ENCODE peak calls at places on chromosomes 13 and 19, in eight cellular contexts. One of them, this sample, is unnamed.

GRCh38 chr13:27279506-27279905 is 8.9 kb downstream of the RASL11A start:
- DNase-seq in transverse colon: no peak
- DNase-seq in A549: no peak
- DNase-seq in gastrocnemius medialis: no peak
- DNase-seq in heart left ventricle: no peak
- DNase-seq in IMR-90: no peak
- DNase-seq in upper lobe of left lung: no peak
- DNase-seq in esophagus muscularis mucosa: no peak
- DNase-seq in this sample: no peak

GRCh38 chr19:623974-624373 is 9.4 kb downstream of the POLRMT start:
- DNase-seq in transverse colon: no peak
- DNase-seq in A549: peak; percentile 75
- DNase-seq in gastrocnemius medialis: no peak
- DNase-seq in heart left ventricle: no peak
- DNase-seq in IMR-90: peak; percentile 82
- DNase-seq in upper lobe of left lung: peak; percentile 64
- DNase-seq in esophagus muscularis mucosa: no peak
- DNase-seq in this sample: no peak

GRCh38 chr13:113840541-113841354 is 23.1 kb downstream of the GAS6 start:
- DNase-seq in transverse colon: no peak
- DNase-seq in A549: no peak
- DNase-seq in gastrocnemius medialis: no peak
- DNase-seq in heart left ventricle: peak; percentile 64
- DNase-seq in IMR-90: no peak
- DNase-seq in upper lobe of left lung: peak; percentile 72
- DNase-seq in esophagus muscularis mucosa: no peak
- DNase-seq in this sample: peak; percentile 53

GRCh38 chr13:82116422-82116989 is 1765.8 kb downstream of the SLITRK1 start:
- DNase-seq in transverse colon: no peak
- DNase-seq in A549: no peak
- DNase-seq in gastrocnemius medialis: no peak
- DNase-seq in heart left ventricle: no peak
- DNase-seq in IMR-90: no peak
- DNase-seq in upper lobe of left lung: no peak
- DNase-seq in esophagus muscularis mucosa: no peak
- DNase-seq in this sample: no peak

GRCh38 chr13:62119739-62120700 is 704.4 kb upstream of the PCDH20 start:
- DNase-seq in transverse colon: no peak
- DNase-seq in A549: peak; percentile 1
- DNase-seq in gastrocnemius medialis: no peak
- DNase-seq in heart left ventricle: no peak
- DNase-seq in IMR-90: peak; percentile 17
- DNase-seq in upper lobe of left lung: no peak
- DNase-seq in esophagus muscularis mucosa: no peak
- DNase-seq in this sample: no peak

GRCh38 chr19:35797663-35798062 is 15.0 kb downstream of the PRODH2 start:
- DNase-seq in transverse colon: no peak
- DNase-seq in A549: no peak
- DNase-seq in gastrocnemius medialis: no peak
- DNase-seq in heart left ventricle: no peak
- DNase-seq in IMR-90: no peak
- DNase-seq in upper lobe of left lung: peak; percentile 61
- DNase-seq in esophagus muscularis mucosa: no peak
- DNase-seq in this sample: no peak

GRCh38 chr13:20461481-20461859 is 64.2 kb downstream of the CRYL1 start:
- DNase-seq in transverse colon: no peak
- DNase-seq in A549: no peak
- DNase-seq in gastrocnemius medialis: no peak
- DNase-seq in heart left ventricle: no peak
- DNase-seq in IMR-90: peak; percentile 49
- DNase-seq in upper lobe of left lung: no peak
- DNase-seq in esophagus muscularis mucosa: peak; percentile 80
- DNase-seq in this sample: no peak

GRCh38 chr13:113855931-113856715 is 7.8 kb downstream of the GAS6 start:
- DNase-seq in transverse colon: no peak
- DNase-seq in A549: no peak
- DNase-seq in gastrocnemius medialis: no peak
- DNase-seq in heart left ventricle: peak; percentile 63
- DNase-seq in IMR-90: no peak
- DNase-seq in upper lobe of left lung: peak; percentile 68
- DNase-seq in esophagus muscularis mucosa: no peak
- DNase-seq in this sample: no peak

GRCh38 chr19:42421591-42422031 is 5.6 kb downstream of the LIPE start:
- DNase-seq in transverse colon: no peak
- DNase-seq in A549: no peak
- DNase-seq in gastrocnemius medialis: no peak
- DNase-seq in heart left ventricle: no peak
- DNase-seq in IMR-90: no peak
- DNase-seq in upper lobe of left lung: no peak
- DNase-seq in esophagus muscularis mucosa: no peak
- DNase-seq in this sample: peak; percentile 78

GRCh38 chr19:42421101-42421500 is 6.1 kb downstream of the LIPE start:
- DNase-seq in transverse colon: no peak
- DNase-seq in A549: no peak
- DNase-seq in gastrocnemius medialis: no peak
- DNase-seq in heart left ventricle: no peak
- DNase-seq in IMR-90: no peak
- DNase-seq in upper lobe of left lung: no peak
- DNase-seq in esophagus muscularis mucosa: no peak
- DNase-seq in this sample: no peak

GRCh38 chr19:42423462-42424344 is 3.5 kb downstream of the LIPE start:
- DNase-seq in transverse colon: peak; percentile 92
- DNase-seq in A549: peak; percentile 100
- DNase-seq in gastrocnemius medialis: peak; percentile 73
- DNase-seq in heart left ventricle: peak; percentile 92
- DNase-seq in IMR-90: peak; percentile 90
- DNase-seq in upper lobe of left lung: peak; percentile 93
- DNase-seq in esophagus muscularis mucosa: peak; percentile 96
- DNase-seq in this sample: peak; percentile 97

GRCh38 chr19:42422576-42423461 is 4.4 kb downstream of the LIPE start:
- DNase-seq in transverse colon: peak; percentile 47
- DNase-seq in A549: no peak
- DNase-seq in gastrocnemius medialis: no peak
- DNase-seq in heart left ventricle: no peak
- DNase-seq in IMR-90: no peak
- DNase-seq in upper lobe of left lung: no peak
- DNase-seq in esophagus muscularis mucosa: no peak
- DNase-seq in this sample: peak; percentile 87

GRCh38 chr19:42422092-42422575 is 5.1 kb downstream of the LIPE start:
- DNase-seq in transverse colon: no peak
- DNase-seq in A549: no peak
- DNase-seq in gastrocnemius medialis: no peak
- DNase-seq in heart left ventricle: peak; percentile 64
- DNase-seq in IMR-90: no peak
- DNase-seq in upper lobe of left lung: no peak
- DNase-seq in esophagus muscularis mucosa: no peak
- DNase-seq in this sample: no peak
- H3K4me3 ChIP-seq in transverse colon: peak overlapping the region; percentile 75
- H3K4me3 ChIP-seq in A549: no peak overlapping the region
- H3K4me3 ChIP-seq in gastrocnemius medialis: peak overlapping the region; percentile 65
- H3K4me3 ChIP-seq in heart left ventricle: peak overlapping the region; percentile 82
- H3K4me3 ChIP-seq in IMR-90: no peak overlapping the region
- H3K4me3 ChIP-seq in upper lobe of left lung: peak overlapping the region; percentile 66
- H3K4me3 ChIP-seq in esophagus muscularis mucosa: peak overlapping the region; percentile 62
- H3K4me3 ChIP-seq in this sample: peak overlapping the region; percentile 62

GRCh38 chr19:14118165-14119051 is 846 bp upstream of the PRKACA start:
- DNase-seq in transverse colon: peak; percentile 73
- DNase-seq in A549: no peak
- DNase-seq in gastrocnemius medialis: peak; percentile 90
- DNase-seq in heart left ventricle: peak; percentile 83
- DNase-seq in IMR-90: peak; percentile 75
- DNase-seq in upper lobe of left lung: no peak
- DNase-seq in esophagus muscularis mucosa: peak; percentile 95
- DNase-seq in this sample: peak; percentile 82

GRCh38 chr19:14116918-14117578 is 514 bp downstream of the PRKACA start:
- DNase-seq in transverse colon: no peak
- DNase-seq in A549: no peak
- DNase-seq in gastrocnemius medialis: no peak
- DNase-seq in heart left ventricle: peak; percentile 71
- DNase-seq in IMR-90: no peak
- DNase-seq in upper lobe of left lung: no peak
- DNase-seq in esophagus muscularis mucosa: no peak
- DNase-seq in this sample: peak; percentile 56

GRCh38 chr19:14115761-14116160 is 1.8 kb downstream of the PRKACA start:
- DNase-seq in transverse colon: no peak
- DNase-seq in A549: no peak
- DNase-seq in gastrocnemius medialis: no peak
- DNase-seq in heart left ventricle: peak; percentile 32
- DNase-seq in IMR-90: no peak
- DNase-seq in upper lobe of left lung: no peak
- DNase-seq in esophagus muscularis mucosa: no peak
- DNase-seq in this sample: no peak

GRCh38 chr19:14116525-14116917 is 1.0 kb downstream of the PRKACA start:
- DNase-seq in transverse colon: no peak
- DNase-seq in A549: no peak
- DNase-seq in gastrocnemius medialis: no peak
- DNase-seq in heart left ventricle: peak; percentile 32
- DNase-seq in IMR-90: no peak
- DNase-seq in upper lobe of left lung: no peak
- DNase-seq in esophagus muscularis mucosa: no peak
- DNase-seq in this sample: no peak

DNA sequence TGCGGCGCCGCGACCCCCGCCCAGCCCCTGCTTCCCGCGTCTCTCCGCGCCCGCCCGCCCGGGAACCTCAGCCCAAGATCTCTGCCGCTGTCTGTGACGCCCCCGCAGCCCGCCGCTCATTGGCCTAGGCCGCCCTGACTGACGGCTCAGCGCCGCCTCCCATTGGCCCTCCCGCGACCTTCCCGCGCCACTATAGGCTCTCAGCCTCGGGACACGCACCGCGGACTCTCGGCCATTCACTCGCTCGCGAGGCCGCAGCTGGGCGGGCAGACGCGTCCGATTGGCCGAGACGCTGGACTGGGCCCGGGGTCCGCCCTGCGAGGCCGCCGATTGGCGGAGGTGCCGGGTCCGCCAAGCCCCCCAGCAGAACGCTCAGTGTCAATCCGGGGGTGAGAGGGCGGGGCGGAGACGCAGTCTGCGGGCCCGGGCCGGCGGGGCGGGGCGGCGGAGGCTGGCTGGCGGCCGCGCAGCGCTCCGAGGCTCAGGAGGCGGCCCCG is at the start of gene PRKACA:
- DNase-seq in transverse colon: peak; percentile 99
- DNase-seq in A549: peak; percentile 92
- DNase-seq in gastrocnemius medialis: peak; percentile 99
- DNase-seq in heart left ventricle: peak; percentile 100
- DNase-seq in IMR-90: peak; percentile 98
- DNase-seq in upper lobe of left lung: peak; percentile 100
- DNase-seq in esophagus muscularis mucosa: peak; percentile 99
- DNase-seq in this sample: peak; percentile 99
- TF ChIP-seq POLR2A in transverse colon: no peak
- TF ChIP-seq POLR2A in A549: no peak
- TF ChIP-seq POLR2A in gastrocnemius medialis: peak; percentile 87
- TF ChIP-seq POLR2A in heart left ventricle: peak; percentile 72
- TF ChIP-seq POLR2A in IMR-90: no peak
- TF ChIP-seq POLR2A in upper lobe of left lung: no peak
- TF ChIP-seq POLR2A in esophagus muscularis mucosa: no peak
- TF ChIP-seq POLR2A in this sample: no peak

GRCh38 chr13:40206241-40207109 is 460.0 kb downstream of the FOXO1 start:
- DNase-seq in transverse colon: no peak
- DNase-seq in A549: no peak
- DNase-seq in gastrocnemius medialis: no peak
- DNase-seq in heart left ventricle: no peak
- DNase-seq in IMR-90: peak; percentile 7
- DNase-seq in upper lobe of left lung: no peak
- DNase-seq in esophagus muscularis mucosa: no peak
- DNase-seq in this sample: peak; percentile 66

GRCh38 chr13:40205771-40206240 is 460.6 kb downstream of the FOXO1 start:
- DNase-seq in transverse colon: no peak
- DNase-seq in A549: no peak
- DNase-seq in gastrocnemius medialis: no peak
- DNase-seq in heart left ventricle: no peak
- DNase-seq in IMR-90: no peak
- DNase-seq in upper lobe of left lung: no peak
- DNase-seq in esophagus muscularis mucosa: no peak
- DNase-seq in this sample: no peak

GRCh38 chr13:40207110-40207478 is 459.3 kb downstream of the FOXO1 start:
- DNase-seq in transverse colon: no peak
- DNase-seq in A549: no peak
- DNase-seq in gastrocnemius medialis: no peak
- DNase-seq in heart left ventricle: no peak
- DNase-seq in IMR-90: no peak
- DNase-seq in upper lobe of left lung: no peak
- DNase-seq in esophagus muscularis mucosa: no peak
- DNase-seq in this sample: no peak

GRCh38 chr13:40200273-40200978 is 466.0 kb downstream of the FOXO1 start:
- DNase-seq in transverse colon: no peak
- DNase-seq in A549: no peak
- DNase-seq in gastrocnemius medialis: no peak
- DNase-seq in heart left ventricle: no peak
- DNase-seq in IMR-90: no peak
- DNase-seq in upper lobe of left lung: no peak
- DNase-seq in esophagus muscularis mucosa: no peak
- DNase-seq in this sample: no peak

GRCh38 chr13:40204246-40204645 is 462.2 kb downstream of the FOXO1 start:
- DNase-seq in transverse colon: no peak
- DNase-seq in A549: no peak
- DNase-seq in gastrocnemius medialis: no peak
- DNase-seq in heart left ventricle: no peak
- DNase-seq in IMR-90: no peak
- DNase-seq in upper lobe of left lung: no peak
- DNase-seq in esophagus muscularis mucosa: no peak
- DNase-seq in this sample: no peak
- H3K4me1 ChIP-seq in transverse colon: no peaks in the 10 kb centered on the region
- H3K4me1 ChIP-seq in A549: peaks cover 6% of the 10 kb centered on the region
- H3K4me1 ChIP-seq in gastrocnemius medialis: peaks cover 5% of the 10 kb centered on the region
- H3K4me1 ChIP-seq in heart left ventricle: peaks cover 6% of the 10 kb centered on the region
- H3K4me1 ChIP-seq in IMR-90: no peaks in the 10 kb centered on the region
- H3K4me1 ChIP-seq in upper lobe of left lung: peaks cover 6% of the 10 kb centered on the region
- H3K4me1 ChIP-seq in esophagus muscularis mucosa: no peaks in the 10 kb centered on the region
- H3K4me1 ChIP-seq in this sample: no peaks in the 10 kb centered on the region

DNA sequence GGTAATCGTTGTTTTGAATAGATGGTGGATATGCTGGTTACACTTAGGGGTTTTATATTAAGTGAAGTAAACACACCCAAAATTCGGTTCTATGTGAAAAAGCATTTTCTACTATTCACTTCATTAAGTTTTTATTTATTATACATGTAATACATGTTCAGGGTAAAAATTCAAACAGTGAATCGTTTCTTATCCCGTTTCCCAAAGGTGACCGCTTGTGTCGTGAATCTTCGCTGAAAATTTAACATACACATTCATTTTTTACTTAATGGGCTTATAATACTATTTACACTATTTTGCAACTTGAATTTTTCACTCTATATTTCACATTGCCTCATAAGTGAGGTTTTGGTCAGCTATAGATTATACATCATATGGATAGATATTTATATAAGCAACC is 24.5 kb downstream of the IPO5 start:
- DNase-seq in transverse colon: no peak
- DNase-seq in A549: no peak
- DNase-seq in gastrocnemius medialis: no peak
- DNase-seq in heart left ventricle: no peak
- DNase-seq in IMR-90: no peak
- DNase-seq in upper lobe of left lung: no peak
- DNase-seq in esophagus muscularis mucosa: no peak
- DNase-seq in this sample: no peak
- H3K4me3 ChIP-seq in transverse colon: peak overlapping the region; percentile 90
- H3K4me3 ChIP-seq in A549: peak overlapping the region; percentile 95
- H3K4me3 ChIP-seq in gastrocnemius medialis: no peak overlapping the region
- H3K4me3 ChIP-seq in heart left ventricle: peak overlapping the region; percentile 87
- H3K4me3 ChIP-seq in IMR-90: peak overlapping the region; percentile 98
- H3K4me3 ChIP-seq in upper lobe of left lung: peak overlapping the region; percentile 92
- H3K4me3 ChIP-seq in esophagus muscularis mucosa: peak overlapping the region; percentile 78
- H3K4me3 ChIP-seq in this sample: no peak overlapping the region

This sample was measured in Peyer's patch.